ENCODE peak calls at places on chromosome 10, in five cellular contexts. One of them, this sample, is unnamed.

GRCh38 chr10:87700031-87700796 is 40.5 kb downstream of the PAPSS2 start:
- DNase-seq in anterior cingulate cortex: no peak
- DNase-seq in GDM1: no peak
- DNase-seq in Right ventricle myocardium superior: no peak
- DNase-seq in H54: peak
- DNase-seq in this sample: no peak

GRCh38 chr10:75403144-75404022 is 1.8 kb upstream of the ZNF503 start:
- DNase-seq in anterior cingulate cortex: no peak
- DNase-seq in GDM1: no peak
- DNase-seq in Right ventricle myocardium superior: peak
- DNase-seq in H54: no peak
- DNase-seq in this sample: peak

GRCh38 chr10:121154846-121155245 is 303.7 kb downstream of the WDR11 start:
- DNase-seq in anterior cingulate cortex: peak
- DNase-seq in GDM1: no peak
- DNase-seq in Right ventricle myocardium superior: no peak
- DNase-seq in H54: no peak
- DNase-seq in this sample: no peak

GRCh38 chr10:56104487-56104886 is 256.6 kb downstream of the ZWINT start:
- DNase-seq in anterior cingulate cortex: no peak
- DNase-seq in GDM1: no peak
- DNase-seq in Right ventricle myocardium superior: no peak
- DNase-seq in H54: no peak
- DNase-seq in this sample: no peak

GRCh38 chr10:69106900-69107511 is 17.0 kb upstream of the VPS26A start:
- DNase-seq in anterior cingulate cortex: no peak
- DNase-seq in GDM1: no peak
- DNase-seq in Right ventricle myocardium superior: no peak
- DNase-seq in H54: no peak
- DNase-seq in this sample: no peak

GRCh38 chr10:124701435-124701834 is 42.7 kb downstream of the FAM53B start:
- DNase-seq in anterior cingulate cortex: peak
- DNase-seq in GDM1: no peak
- DNase-seq in Right ventricle myocardium superior: peak
- DNase-seq in H54: no peak
- DNase-seq in this sample: no peak

GRCh38 chr10:55822096-55822495 is 539.0 kb downstream of the ZWINT start:
- DNase-seq in anterior cingulate cortex: no peak
- DNase-seq in GDM1: no peak
- DNase-seq in Right ventricle myocardium superior: no peak
- DNase-seq in H54: no peak
- DNase-seq in this sample: no peak

GRCh38 chr10:71802235-71802634 is 28.9 kb upstream of the VSIR start:
- DNase-seq in anterior cingulate cortex: no peak
- DNase-seq in GDM1: no peak
- DNase-seq in Right ventricle myocardium superior: no peak
- DNase-seq in H54: no peak
- DNase-seq in this sample: no peak